ENCODE peak calls at places on chromosomes 11 and 22, in five cellular contexts. S, V, N, E and L are unnamed samples.

GRCh38 chr11:114141863-114142590 is 82.5 kb downstream of the ZBTB16 start:
- DNase-seq in S (peak; percentile 64), V (no peak), E (no peak), N (no peak), L (no peak)

GRCh38 chr11:30560345-30561106 is 25.6 kb downstream of the MPPED2 start:
- DNase-seq in N (no peak), V (no peak), S (peak; percentile 28), E (no peak), L (no peak)

GRCh38 chr11:57643802-57644201 is 5.9 kb downstream of the YPEL4 start:
- DNase-seq in E (no peak), S (peak; percentile 53), N (no peak), V (no peak), L (no peak)

GRCh38 chr11:75733346-75734107 is 15.9 kb downstream of the MOGAT2 start:
- DNase-seq in V (peak; percentile 25), S (no peak), N (peak; percentile 31), E (no peak), L (no peak)

GRCh38 chr11:68735125-68735524 is 16.2 kb downstream of the TESMIN start:
- DNase-seq in E (no peak), S (no peak), V (no peak), N (no peak), L (no peak)

GRCh38 chr22:47613606-47614350 is 851.3 kb downstream of the TBC1D22A start:
- DNase-seq in E (no peak), N (no peak), V (no peak), S (no peak), L (no peak)

GRCh38 chr22:45211848-45212247 is 28.8 kb downstream of the KIAA0930 start:
- DNase-seq in S (no peak), N (no peak), E (no peak), V (no peak), L (no peak)

GRCh38 chr22:21727159-21727558 is 8.4 kb downstream of the YPEL1 start:
- DNase-seq in N (no peak), V (no peak), S (no peak), E (no peak), L (no peak)

GRCh38 chr11:11757871-11758270 is 83.9 kb upstream of the USP47 start:
- DNase-seq in V (no peak), N (no peak), S (no peak), E (no peak), L (no peak)

GRCh38 chr11:134038897-134039470 is 29.9 kb upstream of the JAM3 start:
- DNase-seq in S (no peak), E (no peak), V (no peak), N (no peak), L (no peak)

GRCh38 chr11:94938399-94939055 is 34.8 kb downstream of the CWC15 start:
- DNase-seq in S (no peak), E (no peak), N (peak; percentile 6), V (no peak), L (no peak)

DNA sequence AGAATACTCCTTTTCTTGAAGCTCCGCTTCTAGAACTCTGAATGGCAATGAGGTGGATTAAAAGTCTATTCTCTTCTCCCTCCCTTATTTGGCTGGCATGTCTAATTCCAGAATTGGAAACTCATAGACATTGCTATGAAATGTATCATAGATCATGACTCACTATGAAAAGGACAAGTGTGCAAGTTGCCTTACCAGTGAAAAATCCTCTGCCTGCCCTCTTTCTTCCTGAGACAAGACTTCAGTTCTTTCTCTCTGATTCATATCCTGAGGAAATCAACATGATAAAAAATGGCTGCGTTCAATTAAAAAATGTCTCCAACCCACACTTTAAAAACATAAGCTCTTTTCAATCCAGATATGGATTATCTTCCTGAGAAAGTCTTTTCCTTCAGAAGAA is 73.2 kb upstream of the BLID start:
- DNase-seq in S (no peak), V (peak; percentile 92), E (no peak), N (peak; percentile 98), L (no peak)
- H3K27ac ChIP-seq in S (no peak overlapping the region), V (peak overlapping the region; percentile 82), E (no peak overlapping the region), N (peak overlapping the region; percentile 94), L (no peak overlapping the region)

GRCh38 chr22:36325163-36326031 is 62.4 kb downstream of the MYH9 start:
- DNase-seq in V (peak; percentile 89), N (no peak), S (no peak), E (no peak), L (no peak)

GRCh38 chr22:36323855-36324331 is 63.9 kb downstream of the MYH9 start:
- DNase-seq in E (no peak), V (no peak), S (no peak), N (no peak), L (no peak)

GRCh38 chr22:36323182-36323854 is 64.4 kb downstream of the MYH9 start:
- DNase-seq in N (no peak), S (no peak), E (no peak), V (no peak), L (no peak)

GRCh38 chr22:36322602-36322915 is 65.2 kb downstream of the MYH9 start:
- DNase-seq in S (no peak), E (no peak), V (no peak), N (no peak), L (no peak)

GRCh38 chr22:36324414-36324813 is 63.4 kb downstream of the MYH9 start:
- DNase-seq in V (no peak), E (no peak), N (no peak), S (no peak), L (no peak)
- H3K4me3 ChIP-seq in V (no peak overlapping the region), E (no peak overlapping the region), N (no peak overlapping the region), S (no peak overlapping the region), L (no peak overlapping the region)

DNA sequence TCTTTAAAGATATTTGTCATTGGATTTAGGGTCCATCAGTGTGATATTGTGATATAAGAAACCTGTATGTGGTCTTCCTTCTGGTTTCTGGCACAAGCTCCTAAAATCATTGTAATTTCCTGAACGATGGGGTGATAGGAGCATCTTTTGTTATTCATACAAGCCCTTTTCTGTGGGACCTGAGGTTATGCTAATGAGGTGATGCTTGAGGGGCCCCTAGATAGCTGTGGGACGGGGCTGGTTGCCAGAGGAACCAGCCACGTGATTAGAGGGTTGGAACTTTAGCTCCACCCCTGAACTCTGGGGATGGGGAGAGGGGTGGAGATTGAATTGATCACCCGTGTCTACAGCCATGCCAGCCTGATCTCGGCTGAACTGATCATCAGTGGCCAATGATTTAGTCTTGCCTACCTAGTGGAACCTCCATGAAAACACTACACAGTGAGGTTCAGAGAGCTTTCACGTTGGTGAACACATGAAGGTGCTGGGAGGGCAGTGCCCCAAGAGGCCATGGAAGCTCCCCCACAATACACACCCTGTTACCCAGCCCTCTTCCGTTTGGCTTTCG is 62.8 kb downstream of the BCR start:
- DNase-seq in N (no peak), S (peak; percentile 95), E (peak; percentile 53), V (no peak), L (peak; percentile 87)
- H3K27ac ChIP-seq in N (no peak overlapping the region), S (peak overlapping the region; percentile 98), E (peak overlapping the region; percentile 76), V (no peak overlapping the region), L (peak overlapping the region; percentile 61)

DNA sequence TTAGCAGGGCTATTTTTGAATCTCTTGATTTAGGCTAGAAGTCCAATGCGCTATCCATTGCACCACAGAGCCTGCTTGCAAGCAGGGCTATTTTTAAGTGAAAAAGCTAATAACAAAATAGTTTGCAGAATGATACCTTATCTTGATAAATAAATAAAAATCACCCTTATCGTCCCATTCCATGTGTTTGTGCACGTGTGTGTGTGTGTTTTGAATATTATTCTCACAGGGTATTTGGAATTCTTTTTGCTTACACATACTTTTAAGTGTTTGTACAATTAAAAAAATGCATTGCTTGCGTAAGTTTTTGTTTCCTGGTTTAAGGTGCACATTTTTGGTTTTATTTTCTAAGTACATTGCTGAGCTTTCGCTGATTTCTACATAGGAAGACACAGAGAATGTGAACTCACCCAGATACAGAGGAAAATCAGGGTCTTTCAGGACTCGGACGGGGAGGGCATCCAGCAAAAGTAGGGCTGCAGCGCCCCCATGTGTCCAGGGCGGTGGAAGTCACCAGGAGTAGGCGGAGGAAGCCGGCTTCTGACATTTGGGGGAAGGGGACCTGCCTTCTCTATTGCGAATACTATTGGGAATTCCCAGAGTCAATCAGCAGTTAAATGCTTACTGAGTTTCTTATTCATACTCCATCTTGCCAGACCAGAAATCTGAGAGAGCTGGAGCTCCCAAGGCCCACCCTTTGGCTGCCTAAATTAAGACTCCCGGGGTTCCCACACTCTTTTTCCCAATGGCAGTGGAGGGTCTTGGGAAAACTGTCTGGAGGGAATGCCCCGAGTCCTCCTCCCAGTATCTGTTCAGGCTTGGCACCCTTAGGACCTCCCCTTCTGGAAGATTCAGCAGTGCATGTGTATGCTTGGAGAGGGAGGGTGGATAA is 27.2 kb downstream of the SLC1A2 start:
- DNase-seq in E (peak; percentile 76), S (peak; percentile 81), V (peak; percentile 54), N (peak; percentile 81), L (peak; percentile 48)
- H3K4me3 ChIP-seq in E (peak overlapping the region; percentile 24), S (no peak overlapping the region), V (no peak overlapping the region), N (peak overlapping the region; percentile 58), L (no peak overlapping the region)

GRCh38 chr11:441043-441417 is 781 bp downstream of the ANO9 start:
- DNase-seq in N (no peak), E (no peak), V (peak; percentile 18), S (no peak), L (no peak)
- H3K27ac ChIP-seq in N (no peak overlapping the region), E (peak overlapping the region; percentile 67), V (no peak overlapping the region), S (no peak overlapping the region), L (no peak overlapping the region)

DNA sequence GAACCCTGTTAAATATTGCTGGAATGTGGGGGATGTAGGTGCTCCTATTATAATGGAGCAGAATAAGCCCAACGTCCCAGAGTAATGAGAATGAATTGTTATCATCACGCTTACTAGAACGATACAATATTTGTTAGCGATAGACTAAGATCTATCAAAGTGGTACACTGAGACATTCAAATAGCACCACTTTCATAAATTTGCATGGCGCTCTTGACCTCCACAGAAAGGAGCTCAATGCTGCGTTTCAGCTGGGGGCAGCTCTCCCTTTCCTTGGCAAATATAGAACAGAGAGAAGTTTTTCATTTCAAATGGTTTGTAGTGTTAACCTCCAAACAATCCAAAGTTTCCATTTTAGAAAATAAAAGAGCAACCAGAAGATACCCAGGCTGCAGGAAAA is 38.2 kb upstream of the BLID start:
- DNase-seq in N (no peak), V (no peak), E (no peak), S (no peak), L (no peak)
- H3K4me3 ChIP-seq in N (peak overlapping the region; percentile 75), V (no peak overlapping the region), E (no peak overlapping the region), S (no peak overlapping the region), L (no peak overlapping the region)

DNA sequence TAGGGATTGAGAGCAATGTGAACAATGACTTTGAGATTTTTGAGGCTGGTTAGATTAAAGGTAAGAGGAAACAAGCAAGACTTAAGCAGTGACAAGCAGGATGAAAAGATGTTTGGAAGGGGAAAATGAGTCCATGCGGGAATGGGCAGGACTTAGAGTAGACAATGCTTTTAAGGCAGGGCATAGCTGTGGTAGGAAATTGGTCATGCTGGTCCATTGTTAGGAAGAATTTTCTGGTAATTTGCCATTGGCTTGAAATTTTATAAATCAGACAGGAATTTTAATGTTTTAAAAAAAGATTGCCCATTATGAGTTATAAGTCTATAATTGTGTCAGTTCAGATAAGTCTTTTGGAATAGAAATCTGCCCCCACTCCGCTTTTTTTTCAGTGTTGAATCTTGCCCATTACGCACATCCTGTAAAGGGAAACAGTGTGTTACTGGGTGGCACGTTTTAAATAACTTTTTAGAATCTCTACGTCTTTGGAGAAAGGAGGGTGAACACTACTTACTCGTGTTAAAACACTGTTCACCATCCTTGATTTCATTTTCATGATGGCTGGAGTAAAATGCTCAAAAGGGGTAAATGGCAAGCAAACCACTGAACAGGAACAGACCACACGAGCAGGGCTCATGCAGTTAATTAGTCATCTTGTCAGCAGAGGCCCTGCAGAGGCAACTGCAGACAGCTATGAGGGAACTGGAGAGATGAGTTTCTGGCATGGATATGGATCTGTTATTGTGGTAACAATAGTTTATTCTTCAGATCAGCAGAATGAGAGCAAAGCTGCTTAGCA is 25.0 kb downstream of the SWAP70 start:
- DNase-seq in E (no peak), V (peak; percentile 80), S (peak; percentile 46), N (peak; percentile 49), L (no peak)
- H3K27ac ChIP-seq in E (no peak overlapping the region), V (peak overlapping the region; percentile 53), S (no peak overlapping the region), N (no peak overlapping the region), L (no peak overlapping the region)